ENCODE peak calls at places on chromosomes 2 and 18, in five cellular contexts. Y is Peyer's patch, Z is pancreas, L is brain microvascular endothelial cell, I is thoracic aorta. V is an unnamed sample. For H3K27me3, the result is how much of the 10 kb centered on the place peaks cover.

GRCh38 chr2:159195719-159196118 is 90.8 kb downstream of the WDSUB1 start:
- DNase-seq in L (no peak), I (no peak), Y (no peak), Z (no peak), V (no peak)

GRCh38 chr2:140136366-140136765 is 1356.2 kb upstream of the NXPH2 start:
- DNase-seq in L (no peak), Y (no peak), Z (no peak), I (no peak), V (no peak)

GRCh38 chr18:14978962-14979535 is 231.1 kb downstream of the ANKRD30B start:
- DNase-seq in Y (no peak), I (no peak), L (no peak), Z (no peak), V (no peak)

GRCh38 chr2:203018181-203018580 is 3.5 kb downstream of the NBEAL1 start:
- DNase-seq in Z (no peak), I (no peak), Y (no peak), L (no peak), V (no peak)

GRCh38 chr2:114022360-114023085 is 132.6 kb downstream of the ACTR3 start:
- DNase-seq in Y (no peak), Z (no peak), L (peak), I (no peak), V (no peak)

GRCh38 chr2:25623361-25623760 is 50.0 kb downstream of the DTNB start:
- DNase-seq in Y (no peak), I (no peak), L (no peak), Z (no peak), V (no peak)

GRCh38 chr2:105744091-105744908 is 412 bp upstream of the NCK2 start:
- DNase-seq in Z (peak), I (no peak), L (no peak), Y (peak), V (peak)

GRCh38 chr2:225038076-225038571 is 4.1 kb downstream of the DOCK10 start:
- DNase-seq in Z (no peak), I (no peak), L (no peak), Y (no peak), V (no peak)

GRCh38 chr2:230798769-230799399 is 65.9 kb upstream of the ITM2C start:
- DNase-seq in L (peak), Z (no peak), I (no peak), Y (no peak), V (no peak)

GRCh38 chr18:22434973-22435608 is 17.4 kb upstream of the CTAGE1 start:
- DNase-seq in L (peak), Y (no peak), I (no peak), Z (no peak), V (no peak)

GRCh38 chr18:27921392-27921791 is 255.5 kb downstream of the CDH2 start:
- DNase-seq in L (no peak), Z (no peak), Y (no peak), I (no peak), V (no peak)

GRCh38 chr2:211035548-211036185 is 479.3 kb downstream of the CPS1 start:
- DNase-seq in Z (no peak), I (no peak), Y (no peak), L (peak), V (no peak)

GRCh38 chr18:44536041-44536440 is 144.6 kb upstream of the SETBP1 start:
- DNase-seq in L (peak), Z (no peak), I (no peak), Y (no peak), V (no peak)

GRCh38 chr2:71897145-71897495 is 250.5 kb downstream of the CYP26B1 start:
- DNase-seq in I (no peak), L (no peak), Z (no peak), Y (no peak), V (no peak)

GRCh38 chr2:99868260-99868659 is 274.1 kb downstream of the AFF3 start:
- DNase-seq in Y (no peak), L (no peak), Z (no peak), I (no peak), V (no peak)

GRCh38 chr2:223494987-223495386 is 107.2 kb downstream of the SCG2 start:
- DNase-seq in I (no peak), Z (no peak), L (no peak), Y (no peak), V (no peak)

GRCh38 chr18:43563780-43564179 is 286.5 kb upstream of the SYT4 start:
- DNase-seq in Y (no peak), I (no peak), L (peak), Z (peak), V (no peak)

GRCh38 chr2:209614630-209615369 is 156.8 kb upstream of the UNC80 start:
- DNase-seq in Z (no peak), I (no peak), Y (no peak), L (no peak), V (no peak)

DNA sequence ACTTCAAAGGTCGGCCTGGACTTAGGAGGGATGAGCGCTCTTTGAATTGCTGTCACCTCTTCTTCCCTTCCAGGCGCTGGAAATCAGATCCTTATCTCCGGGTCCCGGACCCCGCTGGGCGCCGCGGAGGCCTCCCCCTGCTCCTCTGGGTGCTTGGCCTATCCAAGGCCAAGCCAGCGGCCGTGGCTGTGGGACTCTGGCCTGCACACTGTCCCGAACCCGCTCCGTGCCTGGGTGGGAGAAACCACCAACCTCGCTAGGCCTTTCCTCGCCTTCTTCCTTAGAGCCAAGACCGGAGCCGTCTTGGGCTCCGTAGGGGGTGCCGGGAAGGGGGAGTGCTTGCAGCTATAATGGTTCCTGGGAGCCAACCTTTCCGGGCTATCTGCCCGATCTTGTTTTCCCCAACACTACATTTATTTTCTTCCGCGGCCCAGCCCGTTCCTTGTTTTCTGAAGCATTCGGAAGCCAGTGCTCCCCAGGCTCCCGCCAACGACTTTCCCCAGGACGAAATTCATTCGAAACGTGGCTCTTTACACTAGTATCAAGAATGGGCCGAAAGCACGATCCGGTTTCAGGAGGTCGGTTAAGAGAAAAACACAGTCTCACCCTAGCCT is 2.4 kb downstream of the OSR1 start:
- DNase-seq in Y (no peak), I (no peak), L (no peak), Z (no peak), V (no peak)
- H3K27me3 ChIP-seq in Y (under half), I (under half), L (under half), Z (under half), V (half or more)

DNA sequence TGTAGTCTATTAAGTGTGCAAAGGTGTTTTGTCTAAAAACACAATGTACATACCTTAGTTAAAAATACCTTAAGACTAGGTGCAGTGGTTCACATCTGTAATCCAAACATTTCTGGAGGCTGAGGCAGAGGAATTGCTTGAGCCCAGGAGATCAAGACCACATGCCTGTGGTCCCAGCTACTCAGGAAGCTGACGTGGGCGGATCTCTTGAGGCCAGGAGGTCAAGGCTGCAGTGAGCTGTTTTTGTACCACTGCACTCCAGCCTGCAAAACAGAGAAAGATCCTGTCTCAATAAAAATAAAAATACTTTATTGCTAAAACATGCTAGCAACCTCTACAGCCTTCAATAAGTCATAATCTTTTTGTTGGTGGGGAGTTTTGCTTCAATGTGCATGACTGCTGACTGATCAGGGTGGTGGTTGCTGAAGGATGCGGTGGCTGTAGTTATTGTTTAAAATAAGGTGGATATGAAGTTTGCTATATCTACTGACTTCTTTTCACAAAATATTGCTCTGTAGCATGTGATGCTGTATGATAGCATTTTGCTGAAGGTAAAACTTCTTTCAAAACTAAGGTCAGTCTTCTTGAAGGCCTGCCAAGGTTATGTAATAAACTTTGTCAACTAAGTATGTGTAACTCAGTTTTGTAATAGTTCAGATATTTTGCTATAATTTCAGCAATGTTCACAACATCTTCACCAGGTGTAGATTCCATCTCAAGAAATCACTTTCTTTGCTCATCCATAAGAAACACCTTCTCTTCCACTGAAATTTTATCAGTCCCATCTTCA is 1238.0 kb upstream of the NRXN1 start:
- DNase-seq in L (peak), Y (no peak), Z (no peak), I (no peak), V (no peak)
- H3K27ac ChIP-seq in L (peak), Y (no peak), Z (no peak), I (no peak), V (no peak)

GRCh38 chr2:61900246-61900645 is 5.2 kb upstream of the COMMD1 start:
- DNase-seq in L (peak), Y (no peak), Z (no peak), I (no peak), V (no peak)

DNA sequence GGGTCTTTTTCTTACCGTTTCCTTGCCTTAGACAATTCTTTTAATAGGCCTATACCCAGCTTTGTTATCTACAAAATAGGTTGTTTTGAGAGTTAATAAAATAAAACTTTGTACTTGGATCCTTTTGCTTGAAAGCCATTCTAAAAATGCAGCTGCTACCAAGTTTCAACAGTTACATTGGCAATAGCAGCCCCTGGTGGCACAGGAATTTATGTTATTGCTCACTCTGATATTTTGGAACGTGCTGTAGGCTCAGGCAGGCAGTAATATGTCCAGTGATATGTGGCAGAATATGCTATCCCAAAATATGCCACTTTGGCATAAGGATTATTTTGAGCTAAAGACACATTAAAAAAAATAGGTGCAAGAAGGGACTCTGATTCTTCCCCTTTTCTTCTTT is 6.7 kb upstream of the COMMD1 start:
- DNase-seq in Y (no peak), Z (no peak), I (no peak), L (peak), V (no peak)
- TF ChIP-seq CTCF in Y (no peak), Z (no peak), I (peak), L (peak), V (peak)

DNA sequence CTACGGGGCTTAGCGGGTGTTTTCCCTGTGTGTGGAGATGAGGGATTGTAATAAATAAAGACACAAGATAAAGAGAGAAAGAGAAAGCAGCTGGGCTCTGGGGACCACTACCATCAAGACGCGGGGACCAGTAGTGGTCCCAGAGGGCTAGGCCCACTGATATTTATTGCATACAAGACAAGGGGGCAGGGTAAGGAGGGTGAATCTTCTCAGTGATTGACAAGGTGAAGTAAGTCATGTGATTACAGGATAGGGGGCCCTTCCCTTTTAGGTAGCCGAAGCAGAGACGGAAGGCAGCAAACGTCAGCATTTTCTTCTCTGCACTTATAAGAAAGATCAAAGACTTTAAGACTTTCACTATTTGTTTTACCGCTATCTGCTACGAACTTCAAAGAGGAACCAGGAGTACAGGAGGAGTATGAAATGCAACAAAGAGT is 4.5 kb upstream of the GAL3ST2 start:
- DNase-seq in Y (peak), L (no peak), I (no peak), Z (no peak), V (no peak)
- H3K27me3 ChIP-seq in Y (under half), L (under half), I (under half), Z (under half), V (under half)

GRCh38 chr2:188813846-188814245 is 160.3 kb upstream of the COL3A1 start:
- DNase-seq in L (peak), Z (no peak), I (no peak), Y (no peak), V (no peak)
- H3K27ac ChIP-seq in L (peak), Z (no peak), I (peak), Y (no peak), V (no peak)

DNA sequence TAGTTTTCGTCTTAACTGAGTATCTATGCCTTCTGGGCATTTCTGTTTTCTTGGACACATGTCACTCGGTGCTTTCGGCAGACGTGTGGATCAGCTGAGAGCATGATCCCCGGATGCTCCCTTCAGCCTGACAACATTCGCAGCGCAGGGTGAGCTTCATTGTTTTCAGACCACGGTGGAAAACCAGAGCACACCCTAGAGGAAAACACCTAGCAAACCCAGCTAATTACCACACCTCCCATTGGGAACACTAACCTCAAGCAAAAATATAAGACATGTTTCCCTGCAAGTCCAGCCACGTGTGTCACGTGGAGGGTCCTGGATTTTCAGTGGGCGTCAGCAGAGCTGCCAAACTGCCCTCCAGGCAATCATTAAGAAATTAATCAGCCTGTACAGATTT is 31.0 kb downstream of the ANKRD29 start:
- DNase-seq in L (no peak), I (no peak), Z (no peak), Y (no peak), V (no peak)
- TF ChIP-seq CTCF in L (no peak), I (no peak), Z (no peak), Y (no peak), V (no peak)